ENCODE peak calls at places on chromosomes 4 and X, in seven cellular contexts. One of them, this sample, is unnamed.
A peak's percentile ranks its signal among the peaks of the same experiment; 100 is the strongest.

GRCh38 chrX:9147086-9147485 is 113.2 kb upstream of the FAM9B start:
- DNase-seq in colonic mucosa: no peak
- DNase-seq in NB4: no peak
- DNase-seq in uterus: no peak
- DNase-seq in upper lobe of right lung: no peak
- DNase-seq in NT2/D1: no peak
- DNase-seq in dorsolateral prefrontal cortex: no peak
- DNase-seq in this sample: no peak

GRCh38 chrX:55754861-55755294 is 37.3 kb downstream of the RRAGB start:
- DNase-seq in colonic mucosa: no peak
- DNase-seq in NB4: no peak
- DNase-seq in uterus: no peak
- DNase-seq in upper lobe of right lung: no peak
- DNase-seq in NT2/D1: no peak
- DNase-seq in dorsolateral prefrontal cortex: no peak
- DNase-seq in this sample: no peak

GRCh38 chr4:118989098-118990080 is 100.7 kb downstream of the SYNPO2 start:
- DNase-seq in colonic mucosa: no peak
- DNase-seq in NB4: no peak
- DNase-seq in uterus: no peak
- DNase-seq in upper lobe of right lung: no peak
- DNase-seq in NT2/D1: no peak
- DNase-seq in dorsolateral prefrontal cortex: no peak
- DNase-seq in this sample: peak; percentile 50

GRCh38 chr4:17704020-17704657 is 77.3 kb downstream of the FAM184B start:
- DNase-seq in colonic mucosa: peak; percentile 23
- DNase-seq in NB4: no peak
- DNase-seq in uterus: no peak
- DNase-seq in upper lobe of right lung: no peak
- DNase-seq in NT2/D1: no peak
- DNase-seq in dorsolateral prefrontal cortex: no peak
- DNase-seq in this sample: no peak

GRCh38 chr4:138114434-138114833 is 127.7 kb downstream of the SLC7A11 start:
- DNase-seq in colonic mucosa: no peak
- DNase-seq in NB4: no peak
- DNase-seq in uterus: no peak
- DNase-seq in upper lobe of right lung: no peak
- DNase-seq in NT2/D1: no peak
- DNase-seq in dorsolateral prefrontal cortex: no peak
- DNase-seq in this sample: no peak

GRCh38 chr4:4974727-4975126 is 44.5 kb downstream of the CYTL1 start:
- DNase-seq in colonic mucosa: no peak
- DNase-seq in NB4: no peak
- DNase-seq in uterus: no peak
- DNase-seq in upper lobe of right lung: no peak
- DNase-seq in NT2/D1: no peak
- DNase-seq in dorsolateral prefrontal cortex: no peak
- DNase-seq in this sample: no peak

GRCh38 chrX:119541188-119541587 is 24.0 kb downstream of the STEEP1 start:
- DNase-seq in colonic mucosa: no peak
- DNase-seq in NB4: no peak
- DNase-seq in uterus: no peak
- DNase-seq in upper lobe of right lung: no peak
- DNase-seq in NT2/D1: peak; percentile 49
- DNase-seq in dorsolateral prefrontal cortex: no peak
- DNase-seq in this sample: peak; percentile 60

GRCh38 chr4:54586343-54586953 is 71.3 kb upstream of the KIT start:
- DNase-seq in colonic mucosa: peak; percentile 58
- DNase-seq in NB4: no peak
- DNase-seq in uterus: no peak
- DNase-seq in upper lobe of right lung: no peak
- DNase-seq in NT2/D1: no peak
- DNase-seq in dorsolateral prefrontal cortex: no peak
- DNase-seq in this sample: no peak

GRCh38 chrX:154840856-154841255 is 6.4 kb upstream of the SMIM9 start:
- DNase-seq in colonic mucosa: no peak
- DNase-seq in NB4: peak; percentile 71
- DNase-seq in uterus: no peak
- DNase-seq in upper lobe of right lung: no peak
- DNase-seq in NT2/D1: no peak
- DNase-seq in dorsolateral prefrontal cortex: no peak
- DNase-seq in this sample: peak; percentile 25

GRCh38 chr4:75658881-75659280 is 14.3 kb downstream of the G3BP2 start:
- DNase-seq in colonic mucosa: no peak
- DNase-seq in NB4: no peak
- DNase-seq in uterus: no peak
- DNase-seq in upper lobe of right lung: no peak
- DNase-seq in NT2/D1: no peak
- DNase-seq in dorsolateral prefrontal cortex: no peak
- DNase-seq in this sample: no peak

GRCh38 chr4:16745009-16745408 is 153.4 kb downstream of the LDB2 start:
- DNase-seq in colonic mucosa: no peak
- DNase-seq in NB4: no peak
- DNase-seq in uterus: peak; percentile 64
- DNase-seq in upper lobe of right lung: no peak
- DNase-seq in NT2/D1: no peak
- DNase-seq in dorsolateral prefrontal cortex: no peak
- DNase-seq in this sample: no peak

GRCh38 chr4:95122001-95122400 is 364.2 kb downstream of the BMPR1B start:
- DNase-seq in colonic mucosa: no peak
- DNase-seq in NB4: no peak
- DNase-seq in uterus: no peak
- DNase-seq in upper lobe of right lung: no peak
- DNase-seq in NT2/D1: no peak
- DNase-seq in dorsolateral prefrontal cortex: no peak
- DNase-seq in this sample: no peak

GRCh38 chrX:68018248-68019203 is 414.8 kb downstream of the OPHN1 start:
- DNase-seq in colonic mucosa: no peak
- DNase-seq in NB4: peak; percentile 35
- DNase-seq in uterus: no peak
- DNase-seq in upper lobe of right lung: no peak
- DNase-seq in NT2/D1: peak; percentile 36
- DNase-seq in dorsolateral prefrontal cortex: no peak
- DNase-seq in this sample: peak; percentile 5

DNA sequence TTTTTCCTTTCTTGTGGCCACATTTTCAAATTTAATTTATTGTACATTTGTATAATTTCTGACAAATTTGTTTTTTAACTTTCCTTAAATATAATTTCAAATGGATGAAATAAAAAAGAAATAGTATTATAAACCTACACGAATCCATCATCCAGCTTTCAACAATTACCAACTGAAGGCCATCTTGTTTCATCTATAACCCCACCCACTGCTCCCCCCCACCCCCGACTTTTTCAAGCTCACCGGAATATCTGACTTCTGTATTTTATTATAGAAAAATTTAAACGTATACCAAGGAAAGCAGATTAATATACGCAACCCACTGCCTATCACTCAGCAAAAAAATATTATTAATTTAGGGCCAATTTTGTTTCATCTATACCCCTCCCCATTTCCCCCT is 1.1 kb downstream of the MORF4L2 start:
- DNase-seq in colonic mucosa: no peak
- DNase-seq in NB4: peak; percentile 19
- DNase-seq in uterus: no peak
- DNase-seq in upper lobe of right lung: no peak
- DNase-seq in NT2/D1: no peak
- DNase-seq in dorsolateral prefrontal cortex: no peak
- DNase-seq in this sample: no peak
- H3K4me3 ChIP-seq in colonic mucosa: peak overlapping the region; percentile 42
- H3K4me3 ChIP-seq in NB4: peak overlapping the region; percentile 95
- H3K4me3 ChIP-seq in uterus: peak overlapping the region; percentile 42
- H3K4me3 ChIP-seq in upper lobe of right lung: peak overlapping the region; percentile 70
- H3K4me3 ChIP-seq in NT2/D1: peak overlapping the region; percentile 75
- H3K4me3 ChIP-seq in dorsolateral prefrontal cortex: peak overlapping the region; percentile 51
- H3K4me3 ChIP-seq in this sample: peak overlapping the region; percentile 68

DNA sequence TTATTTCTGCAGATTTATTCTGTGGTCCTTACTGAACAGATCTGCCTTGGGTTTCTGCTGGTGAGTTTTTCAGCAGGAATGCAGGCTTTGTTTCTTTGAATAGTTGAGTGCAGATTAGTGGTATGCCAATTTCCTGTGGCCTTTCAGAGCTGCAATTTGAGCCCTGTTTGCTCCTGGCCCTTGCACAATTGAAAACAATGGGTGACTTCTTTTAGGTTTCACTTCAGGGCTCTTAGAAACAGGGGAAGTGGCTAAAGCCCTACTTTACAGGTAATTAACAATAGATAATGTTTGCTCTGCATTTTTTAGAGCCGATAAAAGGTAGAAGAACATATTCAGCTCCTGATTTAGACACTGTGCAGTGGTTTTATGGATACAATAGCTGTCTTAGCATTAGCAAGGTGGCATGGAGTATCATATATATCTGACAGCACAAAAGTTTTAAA is 21.9 kb downstream of the SPRY1 start:
- DNase-seq in colonic mucosa: no peak
- DNase-seq in NB4: peak; percentile 92
- DNase-seq in uterus: no peak
- DNase-seq in upper lobe of right lung: no peak
- DNase-seq in NT2/D1: peak; percentile 76
- DNase-seq in dorsolateral prefrontal cortex: no peak
- DNase-seq in this sample: peak; percentile 85
- H3K4me3 ChIP-seq in colonic mucosa: no peak overlapping the region
- H3K4me3 ChIP-seq in NB4: peak overlapping the region; percentile 38
- H3K4me3 ChIP-seq in uterus: no peak overlapping the region
- H3K4me3 ChIP-seq in upper lobe of right lung: no peak overlapping the region
- H3K4me3 ChIP-seq in NT2/D1: no peak overlapping the region
- H3K4me3 ChIP-seq in dorsolateral prefrontal cortex: no peak overlapping the region
- H3K4me3 ChIP-seq in this sample: no peak overlapping the region

GRCh38 chr4:143381171-143382118 is 44.8 kb downstream of the GAB1 start:
- DNase-seq in colonic mucosa: peak; percentile 80
- DNase-seq in NB4: no peak
- DNase-seq in uterus: peak; percentile 85
- DNase-seq in upper lobe of right lung: no peak
- DNase-seq in NT2/D1: no peak
- DNase-seq in dorsolateral prefrontal cortex: peak; percentile 62
- DNase-seq in this sample: peak; percentile 22

GRCh38 chr4:143380651-143381050 is 44.0 kb downstream of the GAB1 start:
- DNase-seq in colonic mucosa: no peak
- DNase-seq in NB4: no peak
- DNase-seq in uterus: no peak
- DNase-seq in upper lobe of right lung: no peak
- DNase-seq in NT2/D1: no peak
- DNase-seq in dorsolateral prefrontal cortex: no peak
- DNase-seq in this sample: no peak

GRCh38 chr4:143386812-143387211 is 50.1 kb downstream of the GAB1 start:
- DNase-seq in colonic mucosa: no peak
- DNase-seq in NB4: no peak
- DNase-seq in uterus: no peak
- DNase-seq in upper lobe of right lung: no peak
- DNase-seq in NT2/D1: no peak
- DNase-seq in dorsolateral prefrontal cortex: no peak
- DNase-seq in this sample: no peak

GRCh38 chr4:143384381-143384994 is 47.8 kb downstream of the GAB1 start:
- DNase-seq in colonic mucosa: no peak
- DNase-seq in NB4: no peak
- DNase-seq in uterus: no peak
- DNase-seq in upper lobe of right lung: no peak
- DNase-seq in NT2/D1: no peak
- DNase-seq in dorsolateral prefrontal cortex: no peak
- DNase-seq in this sample: no peak

DNA sequence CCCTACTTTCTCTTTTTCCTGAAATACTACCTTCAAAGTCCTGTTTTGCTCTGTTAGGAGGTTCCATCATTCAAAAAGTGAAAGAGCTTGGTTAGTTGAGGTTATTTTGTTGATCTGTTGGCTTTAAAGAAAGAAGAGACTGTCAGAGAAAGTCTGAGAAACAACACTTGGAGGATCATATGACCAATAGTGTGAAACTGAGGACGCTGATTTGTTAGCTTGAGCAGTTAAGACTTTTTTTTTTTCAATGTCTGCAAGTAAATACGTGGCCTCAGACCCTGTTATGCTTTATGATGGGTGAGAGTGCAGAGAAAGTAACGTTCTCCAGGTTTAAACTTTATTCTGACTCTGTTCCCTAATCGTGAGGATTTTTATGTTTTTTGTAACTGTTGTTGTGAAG is 45.9 kb downstream of the GAB1 start:
- DNase-seq in colonic mucosa: no peak
- DNase-seq in NB4: no peak
- DNase-seq in uterus: no peak
- DNase-seq in upper lobe of right lung: no peak
- DNase-seq in NT2/D1: no peak
- DNase-seq in dorsolateral prefrontal cortex: no peak
- DNase-seq in this sample: no peak
- H3K4me3 ChIP-seq in colonic mucosa: no peak overlapping the region
- H3K4me3 ChIP-seq in NB4: no peak overlapping the region
- H3K4me3 ChIP-seq in uterus: no peak overlapping the region
- H3K4me3 ChIP-seq in upper lobe of right lung: no peak overlapping the region
- H3K4me3 ChIP-seq in NT2/D1: no peak overlapping the region
- H3K4me3 ChIP-seq in dorsolateral prefrontal cortex: peak overlapping the region; percentile 23
- H3K4me3 ChIP-seq in this sample: no peak overlapping the region

GRCh38 chr4:56680266-56680665 is 830 bp downstream of the HOPX start:
- DNase-seq in colonic mucosa: no peak
- DNase-seq in NB4: no peak
- DNase-seq in uterus: no peak
- DNase-seq in upper lobe of right lung: no peak
- DNase-seq in NT2/D1: no peak
- DNase-seq in dorsolateral prefrontal cortex: no peak
- DNase-seq in this sample: no peak

GRCh38 chr4:56683455-56683854 is 2.4 kb upstream of the HOPX start:
- DNase-seq in colonic mucosa: no peak
- DNase-seq in NB4: no peak
- DNase-seq in uterus: no peak
- DNase-seq in upper lobe of right lung: no peak
- DNase-seq in NT2/D1: no peak
- DNase-seq in dorsolateral prefrontal cortex: no peak
- DNase-seq in this sample: no peak

GRCh38 chr4:56684320-56684719 is 3.2 kb upstream of the HOPX start:
- DNase-seq in colonic mucosa: no peak
- DNase-seq in NB4: no peak
- DNase-seq in uterus: no peak
- DNase-seq in upper lobe of right lung: no peak
- DNase-seq in NT2/D1: no peak
- DNase-seq in dorsolateral prefrontal cortex: no peak
- DNase-seq in this sample: no peak

GRCh38 chr4:56681849-56682175 is 716 bp upstream of the HOPX start:
- DNase-seq in colonic mucosa: no peak
- DNase-seq in NB4: no peak
- DNase-seq in uterus: no peak
- DNase-seq in upper lobe of right lung: no peak
- DNase-seq in NT2/D1: no peak
- DNase-seq in dorsolateral prefrontal cortex: no peak
- DNase-seq in this sample: no peak

DNA sequence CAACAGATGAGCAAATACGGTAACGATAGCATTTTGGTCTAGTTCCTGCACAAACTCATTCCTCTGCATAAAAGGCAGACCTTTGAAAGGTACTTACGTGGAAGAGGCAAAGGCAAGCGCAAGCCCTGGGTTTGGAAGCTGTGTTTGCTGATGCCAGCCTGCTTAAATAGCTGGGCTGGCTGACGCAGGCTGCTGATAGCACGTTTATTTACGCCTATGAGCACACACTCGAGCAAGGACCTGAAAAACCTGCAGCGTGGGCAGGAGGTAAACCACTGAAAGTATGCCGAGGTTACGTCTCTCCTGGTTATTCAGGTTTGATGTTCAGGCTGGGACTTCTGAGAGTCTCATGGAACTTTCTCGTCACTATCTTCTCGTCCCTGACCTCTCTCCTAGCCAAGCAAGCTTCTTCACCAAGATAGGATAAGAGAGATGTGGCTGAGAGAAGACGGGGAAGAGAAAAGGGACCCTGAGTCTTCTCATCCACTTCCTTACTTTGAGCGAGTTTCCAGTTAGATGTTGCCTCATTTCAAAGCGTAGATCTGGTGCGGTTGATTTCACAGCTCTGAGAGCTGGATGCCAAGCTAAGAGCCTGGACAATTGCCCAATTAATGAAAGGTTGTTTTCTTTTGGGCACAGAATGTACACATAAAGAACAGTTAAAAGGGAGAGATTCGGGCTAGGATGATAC is at the start of gene HOPX:
- DNase-seq in colonic mucosa: no peak
- DNase-seq in NB4: peak; percentile 33
- DNase-seq in uterus: no peak
- DNase-seq in upper lobe of right lung: peak; percentile 86
- DNase-seq in NT2/D1: no peak
- DNase-seq in dorsolateral prefrontal cortex: peak; percentile 37
- DNase-seq in this sample: no peak
- H3K4me3 ChIP-seq in colonic mucosa: no peak within 1 kb of the TSS
- H3K4me3 ChIP-seq in NB4: no peak within 1 kb of the TSS
- H3K4me3 ChIP-seq in uterus: no peak within 1 kb of the TSS
- H3K4me3 ChIP-seq in upper lobe of right lung: peak within 1 kb of the TSS; percentile 40
- H3K4me3 ChIP-seq in NT2/D1: no peak within 1 kb of the TSS
- H3K4me3 ChIP-seq in dorsolateral prefrontal cortex: peak within 1 kb of the TSS; percentile 29
- H3K4me3 ChIP-seq in this sample: no peak within 1 kb of the TSS

This sample was measured in SJSA1.